ENCODE peak calls at places on chromosomes 13 and 19, in five cellular contexts. L, E, V, P and U are unnamed samples.

GRCh38 chr19:18593367-18594095 is 4.9 kb downstream of the REX1BD start:
- DNase-seq in V (no peak), L (no peak), P (peak; percentile 27), E (no peak), U (peak; percentile 68)

GRCh38 chr13:90510319-90510718 is 837.2 kb upstream of the MIR17HG start:
- DNase-seq in L (no peak), E (no peak), P (no peak), V (peak; percentile 5), U (no peak)

GRCh38 chr13:106176103-106176502 is 359.4 kb downstream of the EFNB2 start:
- DNase-seq in P (no peak), E (no peak), V (no peak), L (no peak), U (no peak)

GRCh38 chr13:40043759-40044158 is 388.3 kb downstream of the COG6 start:
- DNase-seq in P (no peak), L (no peak), E (no peak), V (no peak), U (no peak)

GRCh38 chr13:98939552-98940306 is 38.1 kb downstream of the DOCK9 start:
- DNase-seq in V (no peak), P (no peak), L (no peak), E (no peak), U (no peak)

GRCh38 chr19:43422689-43423066 is 8.0 kb downstream of the TEX101 start:
- DNase-seq in L (no peak), V (no peak), P (no peak), E (no peak), U (no peak)

GRCh38 chr19:49059056-49059455 is 1.5 kb upstream of the CGB7 start:
- DNase-seq in V (no peak), E (no peak), P (peak; percentile 61), L (no peak), U (no peak)

GRCh38 chr13:72126424-72126823 is 259.4 kb upstream of the DACH1 start:
- DNase-seq in V (peak; percentile 31), P (no peak), E (no peak), L (no peak), U (no peak)

GRCh38 chr19:37718357-37718756 is 1.2 kb downstream of the ZNF607 start:
- DNase-seq in E (no peak), V (peak; percentile 2), P (peak; percentile 13), L (no peak), U (no peak)

GRCh38 chr13:113935081-113935511 is 38.8 kb downstream of the C13orf46 start:
- DNase-seq in V (no peak), E (no peak), P (peak; percentile 37), L (no peak), U (no peak)

GRCh38 chr13:94544922-94545321 is 51.0 kb downstream of the TGDS start:
- DNase-seq in E (no peak), P (no peak), V (no peak), L (no peak), U (no peak)

GRCh38 chr19:36418287-36419001 is at the start of gene ZFP82:
- DNase-seq in L (no peak), V (peak; percentile 42), E (no peak), P (peak; percentile 98), U (peak; percentile 97)

GRCh38 chr13:26475176-26476110 is 82.0 kb upstream of the WASF3 start:
- DNase-seq in E (no peak), P (no peak), L (no peak), V (no peak), U (no peak)
- H3K4me3 ChIP-seq in E (no peak overlapping the region), P (no peak overlapping the region), L (no peak overlapping the region), V (no peak overlapping the region), U (no peak overlapping the region)

GRCh38 chr13:34361528-34361927 is 543.6 kb downstream of the RFC3 start:
- DNase-seq in V (peak; percentile 62), P (peak; percentile 17), E (no peak), L (peak; percentile 45), U (no peak)
- H2AFZ ChIP-seq in V (peak overlapping the region; percentile 72), P (no peak overlapping the region), E (no peak overlapping the region), L (peak overlapping the region; percentile 68), U (no peak overlapping the region)

GRCh38 chr13:49772828-49773227 is 19.7 kb downstream of the KPNA3 start:
- DNase-seq in L (no peak), P (no peak), E (no peak), V (no peak), U (no peak)
- H3K4me2 ChIP-seq in L (no peak overlapping the region), P (no peak overlapping the region), E (no peak overlapping the region), V (no peak overlapping the region), U (no peak overlapping the region)

DNA sequence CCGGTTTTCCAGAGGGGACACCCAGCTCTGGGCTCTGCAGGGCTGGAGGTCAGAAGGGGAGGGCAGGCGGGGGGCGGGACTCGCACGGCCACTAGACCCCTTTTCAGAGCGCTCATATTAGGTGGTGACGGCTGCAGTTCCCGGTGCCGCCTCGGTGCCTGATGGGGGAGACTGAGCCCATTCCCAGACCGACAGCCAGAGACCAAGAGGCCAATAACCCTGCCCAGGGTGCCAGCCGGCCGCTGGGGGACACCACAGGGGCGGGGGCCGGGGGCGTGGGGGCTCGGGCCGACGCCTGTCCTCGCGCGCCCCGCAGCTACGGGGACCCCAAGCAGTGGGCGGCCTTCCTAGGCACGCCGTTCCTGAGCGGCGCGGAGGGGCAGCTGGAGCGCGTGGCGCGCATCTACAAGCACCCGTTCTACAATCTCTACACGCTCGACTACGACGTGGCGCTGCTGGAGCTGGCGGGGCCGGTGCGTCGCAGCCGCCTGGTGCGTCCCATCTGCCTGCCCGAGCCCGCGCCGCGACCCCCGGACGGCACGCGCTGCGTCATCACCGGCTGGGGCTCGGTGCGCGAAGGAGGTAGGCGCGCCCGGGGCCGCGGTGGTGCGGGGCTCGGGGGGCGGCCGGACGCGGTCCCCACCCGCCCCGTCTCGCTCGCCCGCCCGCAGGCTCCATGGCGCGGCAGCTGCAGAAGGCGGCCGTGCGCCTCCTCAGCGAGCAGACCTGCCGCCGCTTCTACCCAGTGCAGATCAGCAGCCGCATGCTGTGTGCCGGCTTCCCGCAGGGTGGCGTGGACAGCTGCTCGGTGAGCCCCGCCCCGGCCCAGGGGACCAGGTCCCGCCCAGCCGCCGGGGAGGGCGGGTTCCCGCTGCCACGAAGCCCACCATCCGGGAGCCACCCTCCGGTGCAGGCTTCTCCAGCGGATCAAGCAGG is 2.4 kb downstream of the TIMM13 start:
- DNase-seq in E (no peak), L (no peak), V (no peak), P (peak; percentile 80), U (no peak)
- H3K4me3 ChIP-seq in E (no peak overlapping the region), L (peak overlapping the region; percentile 88), V (no peak overlapping the region), P (no peak overlapping the region), U (no peak overlapping the region)